ENCODE peak calls at places on chromosomes 3 and 15, in nine cellular contexts. L is CD4-positive, alpha-beta T cell; H is osteoblast; U is nephron progenitor cell; X is NCI-H2029 treated with DMSO at 0.1 percent for 48 hours; C is psoas muscle; Y is thoracic aorta; B is NCI-H1092; G is activated effector memory CD4-positive, alpha-beta T cell treated with anti-CD3 and anti-CD28 coated beads, Interleukin-2, amount 50 U/mL, for 16 hours. W is an unnamed sample.

GRCh38 chr3:172751188-172751571 is 654 bp downstream of the ECT2 start:
- DNase-seq in U (no peak), B (no peak), G (no peak), L (no peak), Y (no peak), C (no peak), X (no peak), H (peak; percentile 31), W (peak; percentile 32)

GRCh38 chr3:187744169-187745151 is 808 bp downstream of the BCL6 start:
- DNase-seq in C (peak; percentile 81), B (no peak), X (peak; percentile 32), L (peak; percentile 58), U (peak; percentile 56), G (peak; percentile 83), H (peak; percentile 71), Y (no peak), W (peak; percentile 35)

GRCh38 chr3:108223928-108224327 is 1.7 kb upstream of the IFT57 start:
- DNase-seq in Y (no peak), C (no peak), U (no peak), H (no peak), X (no peak), G (no peak), L (no peak), B (no peak), W (no peak)

GRCh38 chr3:101065962-101066361 is 72.7 kb upstream of the ABI3BP start:
- DNase-seq in B (no peak), G (no peak), C (no peak), Y (no peak), X (no peak), L (no peak), H (peak; percentile 73), U (no peak), W (no peak)

GRCh38 chr3:101780661-101781060 is 1.6 kb downstream of the NXPE3 start:
- DNase-seq in B (no peak), X (no peak), L (no peak), H (peak; percentile 87), Y (no peak), U (no peak), C (no peak), G (no peak), W (no peak)

GRCh38 chr3:56131976-56132590 is 336.2 kb downstream of the ERC2 start:
- DNase-seq in X (no peak), C (no peak), G (no peak), L (no peak), B (no peak), H (peak; percentile 29), Y (no peak), U (no peak), W (no peak)

GRCh38 chr3:155013427-155013826 is 66.7 kb upstream of the MME start:
- DNase-seq in Y (no peak), X (no peak), B (no peak), L (no peak), U (no peak), G (no peak), C (no peak), H (no peak), W (no peak)

GRCh38 chr3:65751123-65751700 is 287.5 kb downstream of the MAGI1 start:
- DNase-seq in B (peak; percentile 5), H (peak; percentile 52), G (no peak), U (peak; percentile 68), Y (no peak), X (no peak), C (no peak), L (no peak), W (peak; percentile 61)

GRCh38 chr15:56672721-56673120 is 60.6 kb downstream of the ZNF280D start:
- DNase-seq in C (no peak), Y (no peak), G (no peak), B (no peak), L (no peak), H (no peak), X (no peak), U (no peak), W (no peak)

GRCh38 chr15:62809106-62809967 is 233.2 kb upstream of the TPM1 start:
- DNase-seq in C (no peak), Y (no peak), U (no peak), G (no peak), L (no peak), B (no peak), H (no peak), X (no peak), W (peak; percentile 4)

GRCh38 chr3:129557737-129558037 is 14.7 kb downstream of the H1-8 start:
- DNase-seq in C (no peak), B (no peak), L (no peak), H (no peak), U (no peak), X (no peak), Y (no peak), G (no peak), W (no peak)

GRCh38 chr3:135751991-135752390 is 213.5 kb upstream of the PPP2R3A start:
- DNase-seq in X (no peak), C (no peak), U (no peak), G (no peak), Y (no peak), H (no peak), L (no peak), B (no peak), W (no peak)

GRCh38 chr15:58510715-58511465 is 79.1 kb downstream of the LIPC start:
- DNase-seq in X (no peak), L (no peak), G (no peak), B (no peak), U (no peak), C (no peak), Y (no peak), H (no peak), W (no peak)

GRCh38 chr15:94327356-94327936 is 96.1 kb downstream of the MCTP2 start:
- DNase-seq in H (peak; percentile 86), Y (no peak), L (no peak), B (peak; percentile 12), X (no peak), U (peak; percentile 12), C (no peak), G (no peak), W (peak; percentile 69)

GRCh38 chr15:78272776-78273175 is 8.4 kb downstream of the DNAJA4 start:
- DNase-seq in C (no peak), Y (no peak), L (no peak), G (no peak), U (no peak), X (no peak), B (no peak), H (no peak), W (peak; percentile 99)

GRCh38 chr15:77026501-77027110 is 31.7 kb downstream of the PSTPIP1 start:
- DNase-seq in U (no peak), G (peak; percentile 53), H (peak; percentile 77), C (peak; percentile 45), X (no peak), Y (no peak), B (no peak), L (no peak), W (no peak)

GRCh38 chr15:75578206-75578947 is 738 bp downstream of the PTPN9 start:
- DNase-seq in H (peak; percentile 83), X (no peak), B (no peak), G (peak; percentile 77), C (peak; percentile 57), Y (no peak), U (peak; percentile 47), L (peak; percentile 8), W (no peak)

GRCh38 chr3:170357176-170357919 is at the start of gene SKIL:
- DNase-seq in U (peak; percentile 97), C (peak; percentile 99), G (peak; percentile 98), H (peak; percentile 99), X (peak; percentile 77), B (peak; percentile 91), Y (peak; percentile 99), L (peak; percentile 96), W (peak; percentile 94)

GRCh38 chr3:34258271-34259015 is 460.0 kb downstream of the PDCD6IP start:
- DNase-seq in B (no peak), X (no peak), L (no peak), C (no peak), H (no peak), G (no peak), Y (no peak), U (no peak), W (no peak)

GRCh38 chr15:43441316-43441715 is 51.6 kb downstream of the TP53BP1 start:
- DNase-seq in B (no peak), X (no peak), Y (no peak), U (no peak), C (no peak), L (no peak), H (peak; percentile 35), G (no peak), W (peak; percentile 43)

W was measured in SK-MEL-5.